ENCODE peak calls at places on chromosomes 11 and 22, in six cellular contexts. F is Right ventricle myocardium superior; E is psoas muscle; G is stimulated activated naive CD4-positive, alpha-beta T cell; W is fibroblast of the aortic adventitia; Q is WERI-Rb-1. D is an unnamed sample.

GRCh38 chr11:61193596-61193995 is 9.7 kb upstream of the PGA3 start:
- DNase-seq in F (no peak), E (no peak), G (no peak), W (no peak), Q (peak), D (peak)

GRCh38 chr11:119699227-119699626 is 29.8 kb downstream of the NECTIN1 start:
- DNase-seq in F (peak), E (peak), G (no peak), W (peak), Q (peak), D (no peak)

GRCh38 chr11:86592047-86592564 is 80.3 kb downstream of the ME3 start:
- DNase-seq in F (no peak), E (no peak), G (no peak), W (peak), Q (no peak), D (no peak)

GRCh38 chr11:10023202-10023601 is 270.8 kb downstream of the SBF2 start:
- DNase-seq in F (no peak), E (no peak), G (no peak), W (no peak), Q (no peak), D (no peak)

GRCh38 chr11:6637871-6638270 is 17.7 kb downstream of the DCHS1 start:
- DNase-seq in F (peak), E (no peak), G (no peak), W (peak), Q (no peak), D (no peak)

GRCh38 chr11:103829596-103829995 is 206.8 kb upstream of the DDI1 start:
- DNase-seq in F (no peak), E (no peak), G (no peak), W (no peak), Q (no peak), D (no peak)

GRCh38 chr11:27820249-27820648 is 120.0 kb upstream of the BDNF start:
- DNase-seq in F (no peak), E (no peak), G (no peak), W (peak), Q (no peak), D (no peak)

GRCh38 chr11:14308897-14309387 is 50.0 kb downstream of the RRAS2 start:
- DNase-seq in F (no peak), E (no peak), G (no peak), W (no peak), Q (no peak), D (no peak)

GRCh38 chr11:16776716-16777115 is 38.3 kb downstream of the C11orf58 start:
- DNase-seq in F (no peak), E (no peak), G (no peak), W (peak), Q (no peak), D (no peak)

GRCh38 chr22:41696714-41697113 is 2.6 kb upstream of the MEI1 start:
- DNase-seq in F (no peak), E (no peak), G (no peak), W (no peak), Q (no peak), D (no peak)